ENCODE peak calls at places on chromosomes 2 and 18, in four cellular contexts. One of them, this sample, is unnamed.

GRCh38 chr2:181438298-181438697 is 18.9 kb upstream of the ITGA4 start:
- DNase-seq in GM23338: peak
- DNase-seq in GM12891: no peak
- DNase-seq in suprapubic skin: no peak
- DNase-seq in this sample: no peak

GRCh38 chr2:61144697-61145268 is 17.2 kb upstream of the C2orf74 start:
- DNase-seq in GM23338: peak
- DNase-seq in GM12891: peak
- DNase-seq in suprapubic skin: peak
- DNase-seq in this sample: peak

GRCh38 chr2:128475427-128476211 is 157.0 kb upstream of the HS6ST1 start:
- DNase-seq in GM23338: no peak
- DNase-seq in GM12891: no peak
- DNase-seq in suprapubic skin: peak
- DNase-seq in this sample: no peak

GRCh38 chr2:151228847-151229497 is 32.7 kb downstream of the RBM43 start:
- DNase-seq in GM23338: no peak
- DNase-seq in GM12891: no peak
- DNase-seq in suprapubic skin: no peak
- DNase-seq in this sample: no peak

GRCh38 chr18:49980869-49981268 is 167.5 kb upstream of the ACAA2 start:
- DNase-seq in GM23338: no peak
- DNase-seq in GM12891: no peak
- DNase-seq in suprapubic skin: no peak
- DNase-seq in this sample: no peak

GRCh38 chr2:43292297-43292696 is 65.9 kb upstream of the ZFP36L2 start:
- DNase-seq in GM23338: no peak
- DNase-seq in GM12891: no peak
- DNase-seq in suprapubic skin: no peak
- DNase-seq in this sample: no peak

GRCh38 chr2:221203138-221203537 is 369.0 kb downstream of the EPHA4 start:
- DNase-seq in GM23338: no peak
- DNase-seq in GM12891: no peak
- DNase-seq in suprapubic skin: no peak
- DNase-seq in this sample: no peak

GRCh38 chr2:133710613-133711012 is 142.3 kb upstream of the NCKAP5 start:
- DNase-seq in GM23338: no peak
- DNase-seq in GM12891: no peak
- DNase-seq in suprapubic skin: no peak
- DNase-seq in this sample: no peak

GRCh38 chr2:48933824-48934223 is 178.3 kb upstream of the LHCGR start:
- DNase-seq in GM23338: no peak
- DNase-seq in GM12891: no peak
- DNase-seq in suprapubic skin: no peak
- DNase-seq in this sample: no peak

GRCh38 chr2:139478191-139478914 is 698.2 kb upstream of the NXPH2 start:
- DNase-seq in GM23338: no peak
- DNase-seq in GM12891: no peak
- DNase-seq in suprapubic skin: no peak
- DNase-seq in this sample: peak

GRCh38 chr2:172436889-172437288 is 9.5 kb downstream of the ITGA6 start:
- DNase-seq in GM23338: no peak
- DNase-seq in GM12891: no peak
- DNase-seq in suprapubic skin: no peak
- DNase-seq in this sample: no peak
- TF ChIP-seq POLR2AphosphoS5 in GM23338: no peak
- TF ChIP-seq POLR2AphosphoS5 in GM12891: no peak
- TF ChIP-seq POLR2AphosphoS5 in suprapubic skin: no peak
- TF ChIP-seq POLR2AphosphoS5 in this sample: no peak

DNA sequence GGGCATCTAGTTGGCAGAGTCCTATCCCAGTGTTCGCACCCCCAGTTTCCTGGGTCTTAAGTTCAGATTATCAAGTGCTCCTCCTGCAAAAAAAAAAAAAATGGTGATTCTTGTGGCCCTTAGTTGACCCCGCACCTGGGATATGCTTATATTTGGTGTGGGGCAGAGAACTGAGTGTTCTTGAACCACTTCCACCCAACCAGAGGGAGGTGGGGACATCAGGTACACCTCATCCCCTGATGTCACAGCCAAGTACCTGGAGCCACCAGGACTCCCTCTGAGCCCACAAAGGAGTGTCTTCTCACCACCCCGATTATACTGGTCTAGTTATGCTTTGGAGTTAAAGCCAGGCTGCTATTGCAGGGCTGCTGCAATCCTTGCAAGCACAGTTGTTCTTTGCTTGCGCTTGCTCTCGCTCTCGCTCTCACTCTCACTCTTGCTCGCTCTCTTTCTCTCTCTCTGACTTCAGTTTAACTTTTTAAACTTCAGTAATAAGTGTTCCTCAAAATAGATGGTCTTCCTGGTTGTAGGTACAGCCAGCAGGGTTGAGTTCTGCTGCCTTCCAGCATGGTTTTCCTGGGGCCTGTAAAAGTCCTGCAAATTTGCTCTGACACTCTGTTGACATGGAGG is 265.7 kb downstream of the NEDD4L start:
- DNase-seq in GM23338: no peak
- DNase-seq in GM12891: no peak
- DNase-seq in suprapubic skin: no peak
- DNase-seq in this sample: no peak
- TF ChIP-seq POLR2AphosphoS5 in GM23338: no peak
- TF ChIP-seq POLR2AphosphoS5 in GM12891: no peak
- TF ChIP-seq POLR2AphosphoS5 in suprapubic skin: no peak
- TF ChIP-seq POLR2AphosphoS5 in this sample: no peak

GRCh38 chr2:188291617-188292445 is at the start of gene GULP1:
- DNase-seq in GM23338: peak
- DNase-seq in GM12891: peak
- DNase-seq in suprapubic skin: peak
- DNase-seq in this sample: no peak

GRCh38 chr2:188293601-188294482 is 2.2 kb downstream of the GULP1 start:
- DNase-seq in GM23338: no peak
- DNase-seq in GM12891: no peak
- DNase-seq in suprapubic skin: peak
- DNase-seq in this sample: no peak

GRCh38 chr2:188291142-188291616 is 495 bp upstream of the GULP1 start:
- DNase-seq in GM23338: no peak
- DNase-seq in GM12891: no peak
- DNase-seq in suprapubic skin: no peak
- DNase-seq in this sample: no peak

GRCh38 chr2:188294547-188294946 is 2.9 kb downstream of the GULP1 start:
- DNase-seq in GM23338: no peak
- DNase-seq in GM12891: no peak
- DNase-seq in suprapubic skin: no peak
- DNase-seq in this sample: no peak

GRCh38 chr2:188292446-188293239 is 969 bp downstream of the GULP1 start:
- DNase-seq in GM23338: peak
- DNase-seq in GM12891: no peak
- DNase-seq in suprapubic skin: peak
- DNase-seq in this sample: no peak
- TF ChIP-seq POLR2AphosphoS5 in GM23338: peak
- TF ChIP-seq POLR2AphosphoS5 in GM12891: no peak
- TF ChIP-seq POLR2AphosphoS5 in suprapubic skin: no peak
- TF ChIP-seq POLR2AphosphoS5 in this sample: no peak

GRCh38 chr2:230991598-230991997 is 4.3 kb upstream of the SPATA3 start:
- DNase-seq in GM23338: no peak
- DNase-seq in GM12891: no peak
- DNase-seq in suprapubic skin: no peak
- DNase-seq in this sample: no peak
- TF ChIP-seq POLR2AphosphoS5 in GM23338: no peak
- TF ChIP-seq POLR2AphosphoS5 in GM12891: no peak
- TF ChIP-seq POLR2AphosphoS5 in suprapubic skin: no peak
- TF ChIP-seq POLR2AphosphoS5 in this sample: no peak

DNA sequence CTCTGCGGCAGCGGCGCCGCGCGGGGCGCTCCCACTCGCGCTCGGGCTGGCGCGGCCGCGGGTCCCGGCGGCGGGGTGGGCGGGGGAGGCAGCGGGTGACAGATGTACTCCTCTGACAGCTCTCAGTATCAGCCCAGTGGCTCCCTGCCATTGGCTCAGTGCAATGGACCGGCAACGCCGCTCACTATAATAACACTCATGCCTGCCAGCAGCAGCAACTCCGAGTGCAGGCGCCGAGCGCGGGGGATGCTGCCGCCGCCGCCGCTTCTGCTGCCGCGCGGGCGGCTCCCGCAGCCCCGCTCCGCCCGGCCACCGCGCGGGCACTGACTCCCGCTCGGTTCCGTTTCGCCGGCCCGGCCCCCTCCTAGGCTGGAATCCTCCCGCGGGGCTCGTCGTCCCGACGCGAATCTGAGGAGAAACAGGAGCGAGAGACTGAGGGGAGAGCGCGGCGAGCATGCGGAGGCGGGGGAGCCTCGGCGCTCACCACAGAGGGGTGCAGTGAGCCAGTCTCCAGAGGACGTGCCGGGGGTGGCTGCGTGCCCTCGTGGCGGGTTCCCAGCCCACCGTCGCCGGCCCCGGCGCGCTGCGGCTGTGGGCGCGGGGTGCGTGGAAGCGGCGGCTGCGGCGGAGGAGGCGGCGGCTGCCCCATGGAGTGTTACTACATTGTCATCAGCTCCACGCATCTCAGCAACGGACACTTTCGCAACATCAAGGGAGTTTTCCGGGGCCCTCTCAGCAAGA is at the start of gene ZNF804A:
- DNase-seq in GM23338: peak
- DNase-seq in GM12891: peak
- DNase-seq in suprapubic skin: peak
- DNase-seq in this sample: no peak
- TF ChIP-seq POLR2AphosphoS5 in GM23338: no peak
- TF ChIP-seq POLR2AphosphoS5 in GM12891: peak
- TF ChIP-seq POLR2AphosphoS5 in suprapubic skin: no peak
- TF ChIP-seq POLR2AphosphoS5 in this sample: no peak

GRCh38 chr2:130391058-130391871 is 35.4 kb downstream of the PTPN18 start:
- DNase-seq in GM23338: peak
- DNase-seq in GM12891: peak
- DNase-seq in suprapubic skin: peak
- DNase-seq in this sample: no peak
- TF ChIP-seq POLR2AphosphoS5 in GM23338: peak
- TF ChIP-seq POLR2AphosphoS5 in GM12891: no peak
- TF ChIP-seq POLR2AphosphoS5 in suprapubic skin: no peak
- TF ChIP-seq POLR2AphosphoS5 in this sample: no peak

DNA sequence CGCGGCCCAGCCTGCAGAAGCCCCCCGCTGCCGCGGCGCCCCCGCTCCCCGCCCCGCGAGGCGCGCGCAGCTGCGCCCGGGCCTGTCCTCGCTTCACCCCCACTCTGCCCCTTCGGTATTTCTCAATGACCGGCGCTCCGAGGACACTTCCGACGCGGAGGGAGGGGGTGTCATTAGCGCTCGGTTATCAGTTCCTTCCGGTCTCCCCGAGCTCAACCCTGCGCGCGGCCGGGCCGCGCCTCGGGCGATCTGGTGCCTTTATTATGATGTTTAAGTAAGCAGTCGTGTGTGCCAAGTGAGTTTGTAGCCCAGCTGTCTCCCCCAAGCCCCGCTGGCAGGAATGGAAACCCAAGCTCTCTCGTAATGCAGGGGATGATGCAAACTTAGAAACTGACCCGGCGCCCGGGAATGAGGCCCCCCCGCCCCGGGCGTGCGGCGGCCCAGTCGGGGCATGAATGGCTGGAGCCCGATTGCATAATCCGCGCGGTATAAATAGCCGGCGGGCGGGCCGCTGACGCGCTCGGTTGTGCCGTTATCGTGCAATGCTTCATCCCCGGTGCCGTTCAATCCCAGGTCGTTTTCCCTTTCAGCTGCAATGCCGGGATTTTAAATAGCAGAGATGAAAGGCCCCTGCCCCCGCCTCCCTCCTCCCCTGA is 3.9 kb upstream of the SPRED2 start:
- DNase-seq in GM23338: peak
- DNase-seq in GM12891: peak
- DNase-seq in suprapubic skin: peak
- DNase-seq in this sample: peak
- TF ChIP-seq POLR2AphosphoS5 in GM23338: no peak
- TF ChIP-seq POLR2AphosphoS5 in GM12891: no peak
- TF ChIP-seq POLR2AphosphoS5 in suprapubic skin: no peak
- TF ChIP-seq POLR2AphosphoS5 in this sample: no peak

DNA sequence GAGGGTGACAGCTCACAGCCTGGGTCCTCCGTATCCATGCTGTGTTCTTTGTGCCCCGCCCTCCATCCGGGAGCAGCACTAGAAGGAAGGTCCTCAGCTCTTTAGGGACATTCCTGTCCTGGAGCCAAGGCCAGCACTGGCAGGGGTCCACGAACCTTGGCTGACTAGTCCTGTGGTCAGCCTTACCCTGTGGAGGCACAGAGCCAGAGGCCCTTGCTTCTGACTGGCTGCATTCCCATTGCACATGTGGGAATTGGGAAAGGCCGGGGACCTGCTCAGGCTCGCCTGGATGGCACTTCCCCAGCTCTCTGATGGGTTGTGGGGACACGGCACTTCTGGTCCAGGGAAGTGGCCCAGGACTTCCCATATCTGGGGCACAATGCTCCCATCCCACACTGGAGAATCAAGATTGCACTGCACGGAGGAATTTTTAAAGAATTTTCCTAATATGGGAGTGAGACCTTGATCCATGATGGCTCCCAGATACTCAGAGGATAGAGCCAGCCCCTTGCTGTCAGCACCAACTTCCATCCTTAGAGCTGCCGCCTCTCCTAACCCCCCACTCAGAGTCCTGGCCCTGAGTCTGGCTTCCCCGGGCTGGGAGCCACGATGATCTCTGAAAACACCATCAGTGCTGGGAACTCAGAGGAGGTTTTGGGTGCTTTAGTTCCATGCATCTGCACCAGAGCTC is 24.7 kb upstream of the RHOB start:
- DNase-seq in GM23338: no peak
- DNase-seq in GM12891: no peak
- DNase-seq in suprapubic skin: peak
- DNase-seq in this sample: no peak
- TF ChIP-seq POLR2AphosphoS5 in GM23338: no peak
- TF ChIP-seq POLR2AphosphoS5 in GM12891: no peak
- TF ChIP-seq POLR2AphosphoS5 in suprapubic skin: no peak
- TF ChIP-seq POLR2AphosphoS5 in this sample: no peak

DNA sequence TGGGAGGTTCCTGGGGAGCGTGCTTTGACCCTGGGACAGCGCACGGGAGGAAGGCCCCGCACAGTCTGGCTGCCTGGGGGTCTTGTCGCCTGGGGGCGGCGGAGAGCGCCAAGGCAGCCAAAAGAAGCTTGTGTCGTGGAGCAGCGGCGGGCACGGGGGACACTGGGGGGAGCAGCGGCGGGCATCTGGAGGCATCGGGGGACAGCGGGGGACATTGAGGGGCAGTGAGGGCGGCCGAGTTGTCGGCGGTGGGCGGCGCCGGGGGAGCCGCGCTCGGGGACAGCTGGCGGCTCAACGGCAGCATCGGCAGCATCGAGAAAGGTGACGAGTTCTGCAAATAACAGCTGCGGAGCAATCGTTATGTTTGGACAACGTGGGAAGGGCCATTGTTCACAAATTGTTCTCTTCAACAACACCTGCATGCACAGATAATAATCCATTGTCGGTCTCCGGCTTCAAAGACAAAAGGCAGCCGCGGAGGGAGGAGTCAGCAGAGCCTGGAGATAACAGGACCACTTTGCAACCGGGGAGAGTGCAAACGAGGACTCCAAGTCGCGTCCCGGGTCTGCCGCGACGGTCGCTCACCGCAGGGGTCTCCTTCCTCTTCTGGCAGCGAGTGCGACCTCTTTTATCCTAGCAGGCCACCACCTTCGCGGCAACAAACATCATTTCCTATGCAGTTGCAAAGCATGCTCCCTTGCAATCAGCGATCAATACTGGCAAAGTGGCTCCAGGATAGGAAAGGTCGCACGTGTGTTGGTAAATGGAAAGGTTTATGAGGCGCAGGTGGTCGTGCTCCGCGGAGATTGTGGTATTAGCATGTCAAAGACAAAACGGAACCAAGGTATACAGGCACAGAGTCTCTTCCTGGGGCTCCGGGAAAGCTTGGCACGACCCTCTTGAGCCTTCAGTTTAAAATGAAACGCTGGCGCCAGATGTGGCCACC is 132.3 kb upstream of the DLX2 start:
- DNase-seq in GM23338: peak
- DNase-seq in GM12891: no peak
- DNase-seq in suprapubic skin: no peak
- DNase-seq in this sample: no peak
- TF ChIP-seq POLR2AphosphoS5 in GM23338: peak
- TF ChIP-seq POLR2AphosphoS5 in GM12891: no peak
- TF ChIP-seq POLR2AphosphoS5 in suprapubic skin: no peak
- TF ChIP-seq POLR2AphosphoS5 in this sample: no peak